ENCODE peak calls at places on chromosome 15, in four cellular contexts. Y is gastrocnemius medialis; X is ovary; R is CD4-positive, alpha-beta T cell. B is an unnamed sample.

GRCh38 chr15:85890620-85890980 is 95.9 kb upstream of the KLHL25 start:
- DNase-seq in Y (no peak), R (no peak), X (no peak), B (no peak)

GRCh38 chr15:99454941-99455795 is 110.6 kb upstream of the MEF2A start:
- DNase-seq in R (no peak), Y (peak), X (peak), B (no peak)

GRCh38 chr15:31476866-31477265 is 150.2 kb downstream of the KLF13 start:
- DNase-seq in Y (no peak), R (no peak), X (no peak), B (no peak)

GRCh38 chr15:62125763-62126162 is 39.3 kb downstream of the C2CD4B start:
- DNase-seq in X (no peak), Y (no peak), R (no peak), B (no peak)

GRCh38 chr15:73605759-73606423 is 27.3 kb downstream of the NPTN start:
- DNase-seq in Y (no peak), X (no peak), R (no peak), B (no peak)

GRCh38 chr15:59247364-59247763 is 40.7 kb downstream of the LDHAL6B start:
- DNase-seq in Y (no peak), R (peak), X (no peak), B (no peak)

GRCh38 chr15:65939901-65940617 is 70.8 kb downstream of the RAB11A start:
- DNase-seq in X (no peak), R (no peak), Y (no peak), B (no peak)

GRCh38 chr15:90232941-90233700 is 620 bp downstream of the CIB1 start:
- DNase-seq in Y (no peak), R (peak), X (peak), B (no peak)

GRCh38 chr15:57440799-57441198 is 64.5 kb downstream of the CGNL1 start:
- DNase-seq in X (no peak), Y (no peak), R (no peak), B (no peak)

GRCh38 chr15:81197255-81197630 is 564 bp downstream of the IL16 start:
- DNase-seq in R (no peak), X (no peak), Y (no peak), B (no peak)

GRCh38 chr15:62571072-62571471 is 406.0 kb upstream of the C2CD4B start:
- DNase-seq in X (no peak), R (no peak), Y (no peak), B (no peak)

GRCh38 chr15:100853676-100854440 is 25.8 kb upstream of the ALDH1A3 start:
- DNase-seq in X (no peak), R (no peak), Y (no peak), B (no peak)

GRCh38 chr15:28165791-28166190 is 66.7 kb upstream of the OCA2 start:
- DNase-seq in Y (no peak), R (no peak), X (no peak), B (no peak)

GRCh38 chr15:63422891-63423290 is 41.2 kb upstream of the CA12 start:
- DNase-seq in R (no peak), X (no peak), Y (no peak), B (no peak)

GRCh38 chr15:31544361-31544760 is 217.7 kb downstream of the KLF13 start:
- DNase-seq in Y (no peak), X (no peak), R (no peak), B (no peak)

GRCh38 chr15:25242166-25242879 is 196.5 kb downstream of the UBE3A start:
- DNase-seq in R (no peak), Y (no peak), X (peak), B (no peak)

GRCh38 chr15:81189583-81190283 is 6.9 kb upstream of the IL16 start:
- DNase-seq in X (peak), Y (peak), R (no peak), B (no peak)

GRCh38 chr15:88118035-88118434 is 138.5 kb downstream of the NTRK3 start:
- DNase-seq in R (no peak), X (no peak), Y (no peak), B (no peak)

GRCh38 chr15:38490231-38490630 is 36.3 kb downstream of the FAM98B start:
- DNase-seq in R (no peak), X (no peak), Y (no peak), B (no peak)

GRCh38 chr15:74950078-74951000 is 6.2 kb downstream of the RPP25 start:
- DNase-seq in R (peak), X (peak), Y (peak), B (peak)

GRCh38 chr15:67047149-67047661 is 18.2 kb upstream of the SMAD3 start:
- DNase-seq in Y (no peak), R (no peak), X (no peak), B (no peak)

GRCh38 chr15:93051236-93052089 is 37.5 kb downstream of the RGMA start:
- DNase-seq in R (no peak), Y (no peak), X (no peak), B (no peak)

GRCh38 chr15:44727462-44728231 is 8.7 kb upstream of the TRIM69 start:
- DNase-seq in Y (no peak), R (no peak), X (no peak), B (no peak)

GRCh38 chr15:66835558-66835878 is 133.5 kb downstream of the SMAD6 start:
- DNase-seq in Y (no peak), X (no peak), R (no peak), B (no peak)

GRCh38 chr15:89496155-89497098 is at the start of gene RHCG:
- DNase-seq in R (no peak), X (no peak), Y (no peak), B (no peak)

GRCh38 chr15:28907338-28907961 is 21.7 kb downstream of the APBA2 start:
- DNase-seq in Y (no peak), R (no peak), X (no peak), B (no peak)

GRCh38 chr15:84889991-84890669 is 5.7 kb downstream of the SLC28A1 start:
- DNase-seq in Y (no peak), X (no peak), R (no peak), B (no peak)

GRCh38 chr15:80709542-80709941 is 14.4 kb downstream of the ABHD17C start:
- DNase-seq in R (no peak), X (no peak), Y (no peak), B (no peak)

GRCh38 chr15:46177219-46177618 is 542.4 kb downstream of the SQOR start:
- DNase-seq in Y (no peak), X (no peak), R (no peak), B (no peak)

GRCh38 chr15:52857937-52858336 is 67.8 kb upstream of the ONECUT1 start:
- DNase-seq in X (no peak), Y (no peak), R (no peak), B (no peak)

GRCh38 chr15:49521802-49522201 is 98.8 kb downstream of the FGF7 start:
- DNase-seq in R (no peak), X (no peak), Y (no peak), B (no peak)
- TF ChIP-seq CTCF in R (no peak), X (no peak), Y (no peak), B (no peak)

GRCh38 chr15:49832421-49832980 is 211.7 kb downstream of the DTWD1 start:
- DNase-seq in X (no peak), Y (no peak), R (no peak), B (no peak)
- TF ChIP-seq CTCF in X (no peak), Y (no peak), R (no peak), B (peak)

DNA sequence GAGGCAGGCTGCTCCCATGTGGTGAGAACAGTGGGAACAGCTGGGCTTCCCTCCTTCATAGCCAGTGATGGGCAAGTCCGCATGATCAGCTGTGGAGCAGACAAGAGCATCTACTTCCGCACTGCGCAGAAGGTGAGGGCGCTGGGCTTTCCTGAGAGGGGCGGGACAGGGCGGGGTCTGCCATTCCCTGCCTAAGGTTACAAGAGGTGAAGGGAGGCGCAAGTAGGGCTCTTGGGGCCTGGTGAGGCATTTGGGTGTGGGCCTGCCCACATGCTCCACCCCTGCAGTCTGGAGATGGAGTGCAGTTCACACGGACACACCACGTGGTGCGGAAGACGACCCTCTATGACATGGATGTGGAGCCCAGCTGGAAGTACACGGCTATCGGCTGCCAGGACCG is 10.6 kb upstream of the JMJD7 start:
- DNase-seq in Y (no peak), X (no peak), R (no peak), B (no peak)
- TF ChIP-seq CTCF in Y (no peak), X (no peak), R (no peak), B (no peak)

GRCh38 chr15:64717735-64718495 is 57.5 kb downstream of the RBPMS2 start:
- DNase-seq in R (no peak), Y (no peak), X (no peak), B (no peak)
- TF ChIP-seq CTCF in R (no peak), Y (no peak), X (no peak), B (no peak)

DNA sequence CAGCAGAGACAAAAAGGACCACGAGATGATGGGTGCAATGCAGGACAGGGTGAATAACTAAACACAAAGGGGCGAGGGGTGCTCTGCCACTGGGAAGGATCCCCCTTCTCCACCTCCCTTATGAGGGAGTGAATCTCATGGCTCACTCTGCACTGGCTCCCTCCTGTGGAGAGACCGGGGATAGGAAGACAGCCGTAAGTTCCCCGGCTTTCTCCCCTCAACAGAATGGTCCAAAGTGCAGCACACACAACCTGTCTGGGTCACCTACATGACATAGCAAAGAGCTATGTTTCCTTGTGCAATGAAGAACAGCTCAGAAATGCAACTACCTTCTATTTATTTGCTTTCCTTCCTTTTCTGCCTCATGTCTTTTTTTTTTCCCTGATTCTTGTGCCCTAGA is 7.8 kb upstream of the ACSBG1 start:
- DNase-seq in Y (no peak), R (no peak), X (no peak), B (no peak)
- TF ChIP-seq CTCF in Y (peak), R (no peak), X (no peak), B (peak)

DNA sequence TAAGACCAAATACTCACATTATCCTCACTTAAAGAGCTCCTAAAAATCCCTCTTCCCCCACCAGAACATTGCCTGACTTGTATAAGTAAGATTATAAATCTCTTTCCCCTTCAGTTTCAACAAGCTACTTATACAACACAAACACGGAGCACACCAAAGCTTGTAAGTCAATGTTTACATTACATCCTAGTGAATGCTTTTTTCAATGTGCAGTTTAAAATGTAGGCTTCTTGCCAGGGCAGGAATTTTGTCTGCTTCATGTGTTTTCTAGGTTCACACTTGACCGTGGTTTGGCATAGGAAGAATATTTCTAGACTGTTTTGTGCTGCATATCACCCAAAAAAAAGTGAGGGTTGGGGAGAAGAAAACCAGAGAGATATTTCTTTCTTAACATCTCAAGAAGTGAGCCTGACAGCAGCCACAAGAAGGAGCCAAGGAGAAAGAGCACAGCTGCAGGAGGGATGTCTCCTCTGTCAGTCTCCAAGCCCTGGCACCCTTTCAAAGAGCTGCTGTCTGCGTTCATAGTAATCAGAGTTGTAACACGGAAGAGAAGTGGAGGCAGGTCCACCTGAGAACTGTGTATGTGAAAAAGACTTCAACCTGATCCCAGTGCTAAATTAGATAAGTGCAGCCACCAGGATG is 255.8 kb downstream of the MEIS2 start:
- DNase-seq in Y (no peak), R (no peak), X (no peak), B (no peak)
- TF ChIP-seq CTCF in Y (no peak), R (no peak), X (no peak), B (no peak)

GRCh38 chr15:42094512-42094963 is at the start of gene PLA2G4D:
- DNase-seq in X (no peak), R (no peak), Y (no peak), B (no peak)
- TF ChIP-seq CTCF in X (no peak), R (no peak), Y (no peak), B (no peak)

GRCh38 chr15:47715856-47716445 is 1.4 kb upstream of the SEMA6D start:
- DNase-seq in R (no peak), X (peak), Y (no peak), B (no peak)

GRCh38 chr15:47715402-47715801 is 1.9 kb upstream of the SEMA6D start:
- DNase-seq in Y (no peak), X (no peak), R (no peak), B (no peak)

GRCh38 chr15:47718474-47719440 is 1.5 kb downstream of the SEMA6D start:
- DNase-seq in X (peak), Y (peak), R (no peak), B (no peak)

GRCh38 chr15:47719730-47720129 is 2.4 kb downstream of the SEMA6D start:
- DNase-seq in Y (no peak), R (no peak), X (no peak), B (no peak)

GRCh38 chr15:47717036-47717611 is at the start of gene SEMA6D:
- DNase-seq in X (peak), R (no peak), Y (peak), B (peak)
- TF ChIP-seq CTCF in X (peak), R (no peak), Y (peak), B (no peak)

GRCh38 chr15:79433610-79434009 is 1.5 kb downstream of the MINAR1 start:
- DNase-seq in X (no peak), Y (no peak), R (no peak), B (no peak)

GRCh38 chr15:79430901-79431635 is 1.1 kb upstream of the MINAR1 start:
- DNase-seq in R (no peak), X (no peak), Y (no peak), B (no peak)

GRCh38 chr15:79434361-79434760 is 2.2 kb downstream of the MINAR1 start:
- DNase-seq in X (no peak), Y (no peak), R (no peak), B (no peak)

GRCh38 chr15:79432345-79433311 is 492 bp downstream of the MINAR1 start:
- DNase-seq in X (no peak), R (no peak), Y (no peak), B (no peak)

DNA sequence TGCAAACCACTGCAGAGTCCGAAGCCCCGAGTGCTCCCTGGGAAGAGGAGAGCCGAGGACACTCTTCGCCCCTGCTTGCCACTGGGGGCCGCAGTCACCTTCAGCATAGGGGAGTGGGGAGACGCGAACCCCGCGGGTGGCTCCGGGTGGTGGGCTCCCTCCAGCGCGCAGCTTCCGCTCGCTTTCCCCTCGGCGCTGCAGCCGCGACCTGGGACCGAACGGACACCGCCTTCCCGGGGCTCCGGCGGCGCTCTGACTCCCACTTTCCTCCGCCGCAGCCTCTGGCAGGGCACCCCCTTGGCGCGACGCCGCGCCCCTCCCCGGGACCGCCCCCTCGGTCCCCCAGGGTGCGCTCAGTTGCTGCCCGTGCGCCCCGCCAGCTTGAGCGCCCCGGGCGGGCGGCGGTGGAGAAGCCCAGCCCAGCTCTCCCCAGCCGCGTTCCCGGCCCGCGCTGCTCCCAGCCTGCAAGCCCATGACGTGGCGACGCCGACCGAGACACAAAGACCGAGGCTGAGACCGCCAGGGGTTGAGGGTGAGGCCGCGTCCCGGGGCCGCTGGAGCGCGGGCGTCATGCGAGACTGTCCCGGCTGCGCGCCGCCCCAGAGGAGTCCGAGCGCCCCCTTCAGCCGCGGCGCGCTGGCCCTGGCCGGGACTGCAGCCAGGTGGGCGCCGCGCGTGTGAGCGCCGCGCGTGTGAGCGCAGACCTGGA is at the start of gene MINAR1:
- DNase-seq in X (no peak), R (no peak), Y (no peak), B (peak)
- TF ChIP-seq CTCF in X (no peak), R (no peak), Y (no peak), B (no peak)